ENCODE peak calls at places on chromosomes 6 and 20, in eight cellular contexts. One of them, this sample, is unnamed.

GRCh38 chr20:21564127-21564773 is 50.4 kb upstream of the NKX2-2 start:
- DNase-seq in endodermal cell: peak; percentile 23
- DNase-seq in sigmoid colon: no peak
- DNase-seq in right lobe of liver: peak; percentile 89
- DNase-seq in DND-41: no peak
- DNase-seq in fibroblast of lung: no peak
- DNase-seq in CD8-positive, alpha-beta T cell: no peak
- DNase-seq in CD8-positive, alpha-beta memory T cell: no peak
- DNase-seq in this sample: no peak

GRCh38 chr6:7727150-7727950 is 1.5 kb downstream of the BMP6 start:
- DNase-seq in endodermal cell: peak; percentile 80
- DNase-seq in sigmoid colon: no peak
- DNase-seq in right lobe of liver: peak; percentile 28
- DNase-seq in DND-41: no peak
- DNase-seq in fibroblast of lung: peak; percentile 24
- DNase-seq in CD8-positive, alpha-beta T cell: no peak
- DNase-seq in CD8-positive, alpha-beta memory T cell: no peak
- DNase-seq in this sample: no peak

GRCh38 chr20:35620818-35621559 is 5.4 kb downstream of the SPAG4 start:
- DNase-seq in endodermal cell: no peak
- DNase-seq in sigmoid colon: peak; percentile 53
- DNase-seq in right lobe of liver: no peak
- DNase-seq in DND-41: no peak
- DNase-seq in fibroblast of lung: no peak
- DNase-seq in CD8-positive, alpha-beta T cell: no peak
- DNase-seq in CD8-positive, alpha-beta memory T cell: no peak
- DNase-seq in this sample: no peak

GRCh38 chr20:11891827-11892521 is 25.7 kb upstream of the BTBD3 start:
- DNase-seq in endodermal cell: peak; percentile 90
- DNase-seq in sigmoid colon: peak; percentile 76
- DNase-seq in right lobe of liver: peak; percentile 49
- DNase-seq in DND-41: peak; percentile 84
- DNase-seq in fibroblast of lung: peak; percentile 67
- DNase-seq in CD8-positive, alpha-beta T cell: no peak
- DNase-seq in CD8-positive, alpha-beta memory T cell: no peak
- DNase-seq in this sample: no peak

GRCh38 chr20:59831901-59832240 is 101.6 kb downstream of the SYCP2 start:
- DNase-seq in endodermal cell: peak; percentile 43
- DNase-seq in sigmoid colon: peak; percentile 52
- DNase-seq in right lobe of liver: no peak
- DNase-seq in DND-41: no peak
- DNase-seq in fibroblast of lung: no peak
- DNase-seq in CD8-positive, alpha-beta T cell: no peak
- DNase-seq in CD8-positive, alpha-beta memory T cell: no peak
- DNase-seq in this sample: no peak

GRCh38 chr6:110188791-110189190 is 8.6 kb downstream of the CDC40 start:
- DNase-seq in endodermal cell: no peak
- DNase-seq in sigmoid colon: no peak
- DNase-seq in right lobe of liver: no peak
- DNase-seq in DND-41: no peak
- DNase-seq in fibroblast of lung: peak; percentile 47
- DNase-seq in CD8-positive, alpha-beta T cell: no peak
- DNase-seq in CD8-positive, alpha-beta memory T cell: no peak
- DNase-seq in this sample: no peak

GRCh38 chr6:123467437-123467836 is 169.3 kb downstream of the TRDN start:
- DNase-seq in endodermal cell: no peak
- DNase-seq in sigmoid colon: no peak
- DNase-seq in right lobe of liver: no peak
- DNase-seq in DND-41: no peak
- DNase-seq in fibroblast of lung: no peak
- DNase-seq in CD8-positive, alpha-beta T cell: no peak
- DNase-seq in CD8-positive, alpha-beta memory T cell: no peak
- DNase-seq in this sample: no peak

GRCh38 chr6:10526156-10526555 is 5.0 kb downstream of the GCNT2 start:
- DNase-seq in endodermal cell: no peak
- DNase-seq in sigmoid colon: no peak
- DNase-seq in right lobe of liver: no peak
- DNase-seq in DND-41: no peak
- DNase-seq in fibroblast of lung: peak; percentile 73
- DNase-seq in CD8-positive, alpha-beta T cell: no peak
- DNase-seq in CD8-positive, alpha-beta memory T cell: no peak
- DNase-seq in this sample: no peak

GRCh38 chr20:6142348-6142993 is 19.6 kb upstream of the FERMT1 start:
- DNase-seq in endodermal cell: peak; percentile 76
- DNase-seq in sigmoid colon: no peak
- DNase-seq in right lobe of liver: no peak
- DNase-seq in DND-41: peak; percentile 54
- DNase-seq in fibroblast of lung: peak; percentile 32
- DNase-seq in CD8-positive, alpha-beta T cell: no peak
- DNase-seq in CD8-positive, alpha-beta memory T cell: no peak
- DNase-seq in this sample: peak; percentile 19

GRCh38 chr20:49948809-49949507 is 12.8 kb downstream of the RNF114 start:
- DNase-seq in endodermal cell: no peak
- DNase-seq in sigmoid colon: no peak
- DNase-seq in right lobe of liver: no peak
- DNase-seq in DND-41: no peak
- DNase-seq in fibroblast of lung: peak; percentile 98
- DNase-seq in CD8-positive, alpha-beta T cell: no peak
- DNase-seq in CD8-positive, alpha-beta memory T cell: no peak
- DNase-seq in this sample: no peak

GRCh38 chr20:25867776-25868649 is 171.4 kb upstream of the ZNF337 start:
- DNase-seq in endodermal cell: peak; percentile 88
- DNase-seq in sigmoid colon: peak; percentile 89
- DNase-seq in right lobe of liver: peak; percentile 64
- DNase-seq in DND-41: no peak
- DNase-seq in fibroblast of lung: peak; percentile 50
- DNase-seq in CD8-positive, alpha-beta T cell: no peak
- DNase-seq in CD8-positive, alpha-beta memory T cell: peak; percentile 68
- DNase-seq in this sample: peak; percentile 72

GRCh38 chr20:61579908-61580307 is 327.8 kb downstream of the CDH4 start:
- DNase-seq in endodermal cell: no peak
- DNase-seq in sigmoid colon: no peak
- DNase-seq in right lobe of liver: no peak
- DNase-seq in DND-41: no peak
- DNase-seq in fibroblast of lung: no peak
- DNase-seq in CD8-positive, alpha-beta T cell: no peak
- DNase-seq in CD8-positive, alpha-beta memory T cell: no peak
- DNase-seq in this sample: no peak

GRCh38 chr20:33626190-33626589 is 35.9 kb upstream of the C20orf144 start:
- DNase-seq in endodermal cell: no peak
- DNase-seq in sigmoid colon: no peak
- DNase-seq in right lobe of liver: no peak
- DNase-seq in DND-41: no peak
- DNase-seq in fibroblast of lung: no peak
- DNase-seq in CD8-positive, alpha-beta T cell: no peak
- DNase-seq in CD8-positive, alpha-beta memory T cell: no peak
- DNase-seq in this sample: no peak

GRCh38 chr20:33629979-33630378 is 32.1 kb upstream of the C20orf144 start:
- DNase-seq in endodermal cell: no peak
- DNase-seq in sigmoid colon: no peak
- DNase-seq in right lobe of liver: no peak
- DNase-seq in DND-41: no peak
- DNase-seq in fibroblast of lung: no peak
- DNase-seq in CD8-positive, alpha-beta T cell: no peak
- DNase-seq in CD8-positive, alpha-beta memory T cell: no peak
- DNase-seq in this sample: no peak

GRCh38 chr20:33630507-33630906 is 31.6 kb upstream of the C20orf144 start:
- DNase-seq in endodermal cell: no peak
- DNase-seq in sigmoid colon: no peak
- DNase-seq in right lobe of liver: no peak
- DNase-seq in DND-41: no peak
- DNase-seq in fibroblast of lung: peak; percentile 22
- DNase-seq in CD8-positive, alpha-beta T cell: no peak
- DNase-seq in CD8-positive, alpha-beta memory T cell: no peak
- DNase-seq in this sample: no peak

GRCh38 chr20:33627577-33628216 is 34.4 kb upstream of the C20orf144 start:
- DNase-seq in endodermal cell: no peak
- DNase-seq in sigmoid colon: no peak
- DNase-seq in right lobe of liver: no peak
- DNase-seq in DND-41: no peak
- DNase-seq in fibroblast of lung: no peak
- DNase-seq in CD8-positive, alpha-beta T cell: no peak
- DNase-seq in CD8-positive, alpha-beta memory T cell: no peak
- DNase-seq in this sample: no peak

GRCh38 chr20:33629533-33629932 is 32.6 kb upstream of the C20orf144 start:
- DNase-seq in endodermal cell: no peak
- DNase-seq in sigmoid colon: no peak
- DNase-seq in right lobe of liver: no peak
- DNase-seq in DND-41: no peak
- DNase-seq in fibroblast of lung: no peak
- DNase-seq in CD8-positive, alpha-beta T cell: no peak
- DNase-seq in CD8-positive, alpha-beta memory T cell: no peak
- DNase-seq in this sample: no peak
- H3K36me3 ChIP-seq in endodermal cell: peaks cover 69% of the 10 kb centered on the region
- H3K36me3 ChIP-seq in sigmoid colon: peaks cover 11% of the 10 kb centered on the region
- H3K36me3 ChIP-seq in right lobe of liver: peaks cover 5% of the 10 kb centered on the region
- H3K36me3 ChIP-seq in DND-41: peaks cover 74% of the 10 kb centered on the region
- H3K36me3 ChIP-seq in fibroblast of lung: no peaks in the 10 kb centered on the region
- H3K36me3 ChIP-seq in CD8-positive, alpha-beta T cell: peaks cover 13% of the 10 kb centered on the region
- H3K36me3 ChIP-seq in CD8-positive, alpha-beta memory T cell: peaks cover 30% of the 10 kb centered on the region
- H3K36me3 ChIP-seq in this sample: peaks cover 90% of the 10 kb centered on the region

GRCh38 chr20:24465168-24465567 is 4.3 kb upstream of the SYNDIG1 start:
- DNase-seq in endodermal cell: no peak
- DNase-seq in sigmoid colon: peak; percentile 65
- DNase-seq in right lobe of liver: no peak
- DNase-seq in DND-41: no peak
- DNase-seq in fibroblast of lung: no peak
- DNase-seq in CD8-positive, alpha-beta T cell: no peak
- DNase-seq in CD8-positive, alpha-beta memory T cell: no peak
- DNase-seq in this sample: no peak
- H3K4me3 ChIP-seq in endodermal cell: no peak overlapping the region
- H3K4me3 ChIP-seq in sigmoid colon: no peak overlapping the region
- H3K4me3 ChIP-seq in right lobe of liver: no peak overlapping the region
- H3K4me3 ChIP-seq in DND-41: no peak overlapping the region
- H3K4me3 ChIP-seq in fibroblast of lung: no peak overlapping the region
- H3K4me3 ChIP-seq in CD8-positive, alpha-beta T cell: no peak overlapping the region
- H3K4me3 ChIP-seq in CD8-positive, alpha-beta memory T cell: no peak overlapping the region
- H3K4me3 ChIP-seq in this sample: no peak overlapping the region

GRCh38 chr20:1163653-1164052 is 21.1 kb downstream of the TMEM74B start:
- DNase-seq in endodermal cell: peak; percentile 18
- DNase-seq in sigmoid colon: no peak
- DNase-seq in right lobe of liver: no peak
- DNase-seq in DND-41: no peak
- DNase-seq in fibroblast of lung: no peak
- DNase-seq in CD8-positive, alpha-beta T cell: no peak
- DNase-seq in CD8-positive, alpha-beta memory T cell: no peak
- DNase-seq in this sample: no peak
- H3K36me3 ChIP-seq in endodermal cell: peaks cover 69% of the 10 kb centered on the region
- H3K36me3 ChIP-seq in sigmoid colon: peaks cover 21% of the 10 kb centered on the region
- H3K36me3 ChIP-seq in right lobe of liver: peaks cover 12% of the 10 kb centered on the region
- H3K36me3 ChIP-seq in DND-41: peaks cover 88% of the 10 kb centered on the region
- H3K36me3 ChIP-seq in fibroblast of lung: peaks cover 21% of the 10 kb centered on the region
- H3K36me3 ChIP-seq in CD8-positive, alpha-beta T cell: peaks cover 37% of the 10 kb centered on the region
- H3K36me3 ChIP-seq in CD8-positive, alpha-beta memory T cell: peaks cover 54% of the 10 kb centered on the region
- H3K36me3 ChIP-seq in this sample: peaks cover 81% of the 10 kb centered on the region

GRCh38 chr6:163356324-163356723 is 58.2 kb upstream of the QKI start:
- DNase-seq in endodermal cell: peak; percentile 71
- DNase-seq in sigmoid colon: peak; percentile 81
- DNase-seq in right lobe of liver: peak; percentile 56
- DNase-seq in DND-41: no peak
- DNase-seq in fibroblast of lung: peak; percentile 88
- DNase-seq in CD8-positive, alpha-beta T cell: no peak
- DNase-seq in CD8-positive, alpha-beta memory T cell: no peak
- DNase-seq in this sample: no peak
- H3K4me3 ChIP-seq in endodermal cell: no peak overlapping the region
- H3K4me3 ChIP-seq in sigmoid colon: no peak overlapping the region
- H3K4me3 ChIP-seq in right lobe of liver: no peak overlapping the region
- H3K4me3 ChIP-seq in DND-41: no peak overlapping the region
- H3K4me3 ChIP-seq in fibroblast of lung: no peak overlapping the region
- H3K4me3 ChIP-seq in CD8-positive, alpha-beta T cell: no peak overlapping the region
- H3K4me3 ChIP-seq in CD8-positive, alpha-beta memory T cell: no peak overlapping the region
- H3K4me3 ChIP-seq in this sample: no peak overlapping the region

DNA sequence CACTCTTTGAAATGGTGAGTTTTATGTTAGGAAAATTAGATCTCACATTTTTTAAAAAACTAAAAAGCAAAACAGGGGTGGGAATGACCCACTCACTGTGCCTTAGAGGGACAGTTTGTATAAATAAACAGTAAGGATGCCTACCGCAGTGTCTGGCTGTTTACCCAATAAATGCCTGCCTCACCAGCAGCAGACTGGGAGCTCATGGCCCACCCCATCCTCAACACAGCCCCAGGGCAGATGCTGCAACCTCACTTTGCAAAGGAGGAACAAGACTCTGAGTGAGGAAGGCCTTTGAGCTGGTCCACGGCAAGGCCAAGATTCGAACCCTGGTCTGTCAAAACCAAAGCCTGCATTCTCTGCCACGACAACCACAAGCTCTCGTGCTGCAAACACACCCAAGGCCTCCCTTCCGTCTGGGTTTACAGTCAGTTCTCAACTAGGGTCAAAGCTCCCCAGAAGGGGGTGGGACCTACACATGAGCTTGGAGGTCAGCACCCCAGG is 77.8 kb downstream of the BMP7 start:
- DNase-seq in endodermal cell: no peak
- DNase-seq in sigmoid colon: no peak
- DNase-seq in right lobe of liver: no peak
- DNase-seq in DND-41: no peak
- DNase-seq in fibroblast of lung: no peak
- DNase-seq in CD8-positive, alpha-beta T cell: no peak
- DNase-seq in CD8-positive, alpha-beta memory T cell: no peak
- DNase-seq in this sample: no peak
- H3K36me3 ChIP-seq in endodermal cell: no peaks in the 10 kb centered on the region
- H3K36me3 ChIP-seq in sigmoid colon: no peaks in the 10 kb centered on the region
- H3K36me3 ChIP-seq in right lobe of liver: no peaks in the 10 kb centered on the region
- H3K36me3 ChIP-seq in DND-41: no peaks in the 10 kb centered on the region
- H3K36me3 ChIP-seq in fibroblast of lung: no peaks in the 10 kb centered on the region
- H3K36me3 ChIP-seq in CD8-positive, alpha-beta T cell: no peaks in the 10 kb centered on the region
- H3K36me3 ChIP-seq in CD8-positive, alpha-beta memory T cell: no peaks in the 10 kb centered on the region
- H3K36me3 ChIP-seq in this sample: no peaks in the 10 kb centered on the region

GRCh38 chr6:32940656-32941411 is at the start of gene HLA-DMB:
- DNase-seq in endodermal cell: peak; percentile 81
- DNase-seq in sigmoid colon: no peak
- DNase-seq in right lobe of liver: no peak
- DNase-seq in DND-41: no peak
- DNase-seq in fibroblast of lung: peak; percentile 64
- DNase-seq in CD8-positive, alpha-beta T cell: no peak
- DNase-seq in CD8-positive, alpha-beta memory T cell: peak; percentile 71
- DNase-seq in this sample: peak; percentile 73
- H3K4me3 ChIP-seq in endodermal cell: no peak within 1 kb of the TSS
- H3K4me3 ChIP-seq in sigmoid colon: peak within 1 kb of the TSS; percentile 41
- H3K4me3 ChIP-seq in right lobe of liver: peak within 1 kb of the TSS; percentile 31
- H3K4me3 ChIP-seq in DND-41: no peak within 1 kb of the TSS
- H3K4me3 ChIP-seq in fibroblast of lung: peak within 1 kb of the TSS; percentile 40
- H3K4me3 ChIP-seq in CD8-positive, alpha-beta T cell: peak within 1 kb of the TSS; percentile 79
- H3K4me3 ChIP-seq in CD8-positive, alpha-beta memory T cell: peak within 1 kb of the TSS; percentile 73
- H3K4me3 ChIP-seq in this sample: peak within 1 kb of the TSS; percentile 52

GRCh38 chr6:37459981-37460800 is 27.2 kb downstream of the CMTR1 start:
- DNase-seq in endodermal cell: peak; percentile 80
- DNase-seq in sigmoid colon: no peak
- DNase-seq in right lobe of liver: no peak
- DNase-seq in DND-41: peak; percentile 39
- DNase-seq in fibroblast of lung: no peak
- DNase-seq in CD8-positive, alpha-beta T cell: no peak
- DNase-seq in CD8-positive, alpha-beta memory T cell: no peak
- DNase-seq in this sample: no peak
- H3K36me3 ChIP-seq in endodermal cell: peaks cover 77% of the 10 kb centered on the region
- H3K36me3 ChIP-seq in sigmoid colon: peaks cover 25% of the 10 kb centered on the region
- H3K36me3 ChIP-seq in right lobe of liver: peaks cover 12% of the 10 kb centered on the region
- H3K36me3 ChIP-seq in DND-41: peaks cover 83% of the 10 kb centered on the region
- H3K36me3 ChIP-seq in fibroblast of lung: peaks cover 16% of the 10 kb centered on the region
- H3K36me3 ChIP-seq in CD8-positive, alpha-beta T cell: peaks cover 59% of the 10 kb centered on the region
- H3K36me3 ChIP-seq in CD8-positive, alpha-beta memory T cell: peaks cover 65% of the 10 kb centered on the region
- H3K36me3 ChIP-seq in this sample: no peaks in the 10 kb centered on the region

GRCh38 chr6:25961619-25962367 is 809 bp upstream of the TRIM38 start:
- DNase-seq in endodermal cell: peak; percentile 42
- DNase-seq in sigmoid colon: no peak
- DNase-seq in right lobe of liver: no peak
- DNase-seq in DND-41: no peak
- DNase-seq in fibroblast of lung: no peak
- DNase-seq in CD8-positive, alpha-beta T cell: no peak
- DNase-seq in CD8-positive, alpha-beta memory T cell: no peak
- DNase-seq in this sample: no peak
- H3K4me3 ChIP-seq in endodermal cell: no peak overlapping the region
- H3K4me3 ChIP-seq in sigmoid colon: peak overlapping the region; percentile 56
- H3K4me3 ChIP-seq in right lobe of liver: peak overlapping the region; percentile 50
- H3K4me3 ChIP-seq in DND-41: peak overlapping the region; percentile 2
- H3K4me3 ChIP-seq in fibroblast of lung: peak overlapping the region; percentile 63
- H3K4me3 ChIP-seq in CD8-positive, alpha-beta T cell: peak overlapping the region; percentile 86
- H3K4me3 ChIP-seq in CD8-positive, alpha-beta memory T cell: peak overlapping the region; percentile 84
- H3K4me3 ChIP-seq in this sample: peak overlapping the region; percentile 57

This sample was measured in Peyer's patch.